ENCODE peak calls at places on chromosomes 5 and 9, in five cellular contexts. One of them, this sample, is unnamed.

GRCh38 chr5:122741681-122742080 is 33.2 kb upstream of the SNX2 start:
- DNase-seq in SW480: no peak
- DNase-seq in M059J: no peak
- DNase-seq in cardiac fibroblast: no peak
- DNase-seq in WTC11: no peak
- DNase-seq in this sample: no peak

GRCh38 chr5:169142264-169142970 is 158.5 kb downstream of the SLIT3 start:
- DNase-seq in M059J: peak
- DNase-seq in cardiac fibroblast: peak
- DNase-seq in WTC11: no peak
- DNase-seq in SW480: no peak
- DNase-seq in this sample: no peak

GRCh38 chr5:141734501-141735231 is 52.6 kb upstream of the ARAP3 start:
- DNase-seq in M059J: peak
- DNase-seq in SW480: peak
- DNase-seq in cardiac fibroblast: peak
- DNase-seq in WTC11: peak
- DNase-seq in this sample: peak

GRCh38 chr9:124869986-124870560 is 8.1 kb downstream of the ARPC5L start:
- DNase-seq in WTC11: no peak
- DNase-seq in cardiac fibroblast: peak
- DNase-seq in SW480: no peak
- DNase-seq in M059J: peak
- DNase-seq in this sample: peak

GRCh38 chr5:135221696-135222095 is 177.3 kb downstream of the MACROH2A1 start:
- DNase-seq in M059J: no peak
- DNase-seq in SW480: no peak
- DNase-seq in cardiac fibroblast: no peak
- DNase-seq in WTC11: no peak
- DNase-seq in this sample: no peak

GRCh38 chr9:16626577-16627130 is 243.8 kb downstream of the BNC2 start:
- DNase-seq in M059J: peak
- DNase-seq in SW480: no peak
- DNase-seq in cardiac fibroblast: peak
- DNase-seq in WTC11: no peak
- DNase-seq in this sample: peak

GRCh38 chr5:151245820-151246219 is 7.2 kb upstream of the GM2A start:
- DNase-seq in WTC11: no peak
- DNase-seq in SW480: no peak
- DNase-seq in M059J: no peak
- DNase-seq in cardiac fibroblast: no peak
- DNase-seq in this sample: no peak

GRCh38 chr5:82396871-82397514 is 118.8 kb upstream of the RPS23 start:
- DNase-seq in WTC11: no peak
- DNase-seq in cardiac fibroblast: peak
- DNase-seq in SW480: no peak
- DNase-seq in M059J: peak
- DNase-seq in this sample: peak

GRCh38 chr5:123610209-123610608 is 98.2 kb downstream of the CSNK1G3 start:
- DNase-seq in SW480: peak
- DNase-seq in WTC11: no peak
- DNase-seq in cardiac fibroblast: no peak
- DNase-seq in M059J: peak
- DNase-seq in this sample: peak

GRCh38 chr9:88659126-88659525 is 124.1 kb downstream of the NXNL2 start:
- DNase-seq in cardiac fibroblast: no peak
- DNase-seq in WTC11: no peak
- DNase-seq in SW480: no peak
- DNase-seq in M059J: no peak
- DNase-seq in this sample: no peak

GRCh38 chr9:92484563-92484962 is 2.3 kb upstream of the ASPN start:
- DNase-seq in SW480: no peak
- DNase-seq in M059J: no peak
- DNase-seq in WTC11: no peak
- DNase-seq in cardiac fibroblast: peak
- DNase-seq in this sample: no peak

GRCh38 chr5:60092671-60093422 is 199.3 kb upstream of the PDE4D start:
- DNase-seq in WTC11: no peak
- DNase-seq in cardiac fibroblast: no peak
- DNase-seq in SW480: no peak
- DNase-seq in M059J: peak
- DNase-seq in this sample: peak

GRCh38 chr5:170181902-170182301 is 50.9 kb upstream of the C5orf58 start:
- DNase-seq in M059J: no peak
- DNase-seq in SW480: no peak
- DNase-seq in cardiac fibroblast: no peak
- DNase-seq in WTC11: no peak
- DNase-seq in this sample: no peak

This sample was measured in DMS53.